ENCODE peak calls at places on chromosomes 1 and 21, in six cellular contexts. H is T-cell; P is activated CD8-positive, alpha-beta memory T cell treated with anti-CD3 and anti-CD28 coated beads, Interleukin-2, amount 10 ng/mL, durations not matched to agents 7 days and 5 days; D is mucosa of descending colon; Z is NCI-H1436; Y is brain microvascular endothelial cell. C is an unnamed sample.

GRCh38 chr1:155127105-155127671 is 488 bp upstream of the EFNA1 start:
- DNase-seq in H (no peak), P (no peak), D (peak), Z (no peak), Y (peak), C (no peak)

GRCh38 chr1:47681735-47682134 is 243.9 kb downstream of the FOXD2 start:
- DNase-seq in H (no peak), P (peak), D (no peak), Z (no peak), Y (no peak), C (no peak)

GRCh38 chr1:27555700-27556424 is 48.1 kb downstream of the AHDC1 start:
- DNase-seq in H (no peak), P (peak), D (no peak), Z (no peak), Y (no peak), C (peak)

GRCh38 chr21:44878053-44878982 is 4.8 kb upstream of the PTTG1IP start:
- DNase-seq in H (no peak), P (no peak), D (no peak), Z (no peak), Y (no peak), C (no peak)

GRCh38 chr1:9382923-9383491 is 90.3 kb downstream of the SPSB1 start:
- DNase-seq in H (no peak), P (no peak), D (no peak), Z (no peak), Y (no peak), C (no peak)

GRCh38 chr1:203422656-203423055 is 53.0 kb upstream of the PRELP start:
- DNase-seq in H (no peak), P (no peak), D (no peak), Z (no peak), Y (no peak), C (no peak)

GRCh38 chr21:40797881-40798280 is 49.1 kb downstream of the DSCAM start:
- DNase-seq in H (no peak), P (no peak), D (no peak), Z (no peak), Y (no peak), C (no peak)

GRCh38 chr1:216815239-216815955 is 92.2 kb upstream of the ESRRG start:
- DNase-seq in H (no peak), P (no peak), D (no peak), Z (peak), Y (no peak), C (no peak)